ENCODE peak calls at places on chromosomes 11 and 22, in seven cellular contexts. F is cardiac muscle cell; B is CD8-positive, alpha-beta memory T cell; H is left ventricle myocardium inferior; J is HepG2; T is sigmoid colon; W is kidney. O is an unnamed sample. For H3K4me1, the result is how much of the 10 kb centered on the place peaks cover.

GRCh38 chr11:57513911-57514537 is 1.5 kb downstream of the SLC43A1 start:
- DNase-seq in F (peak), W (peak), B (peak), J (no peak), T (peak), H (peak), O (peak)

GRCh38 chr11:61776561-61777075 is 15.8 kb downstream of the TMEM258 start:
- DNase-seq in W (peak), H (no peak), B (peak), T (no peak), F (peak), J (peak), O (no peak)

GRCh38 chr11:122108192-122108799 is 7.7 kb downstream of the BLID start:
- DNase-seq in H (no peak), F (peak), B (no peak), J (peak), W (no peak), T (no peak), O (no peak)

GRCh38 chr11:126061707-126062678 is 673 bp downstream of the CDON start:
- DNase-seq in B (peak), W (peak), F (peak), J (peak), H (peak), T (peak), O (peak)

GRCh38 chr22:24996420-24996952 is 44.0 kb downstream of the KIAA1671 start:
- DNase-seq in B (no peak), T (no peak), J (no peak), H (no peak), F (peak), W (no peak), O (no peak)

GRCh38 chr11:87908086-87908485 is 267.2 kb downstream of the RAB38 start:
- DNase-seq in W (no peak), T (no peak), H (no peak), B (no peak), J (no peak), F (no peak), O (no peak)

GRCh38 chr11:77617892-77618291 is 19.7 kb downstream of the CLNS1A start:
- DNase-seq in B (no peak), F (no peak), J (no peak), W (no peak), T (no peak), H (no peak), O (no peak)

GRCh38 chr11:9615031-9615451 is 41.6 kb downstream of the WEE1 start:
- DNase-seq in F (no peak), T (no peak), J (no peak), W (no peak), H (no peak), B (no peak), O (no peak)

GRCh38 chr11:45752136-45752535 is 52.8 kb upstream of the SLC35C1 start:
- DNase-seq in B (no peak), W (no peak), J (no peak), H (no peak), F (no peak), T (no peak), O (peak)

GRCh38 chr11:57896641-57897145 is 127.0 kb upstream of the OR9Q1 start:
- DNase-seq in B (no peak), J (no peak), F (no peak), T (no peak), H (no peak), W (no peak), O (no peak)

GRCh38 chr11:61854206-61854875 is 26.2 kb downstream of the FADS2 start:
- DNase-seq in B (no peak), T (no peak), W (no peak), J (no peak), F (no peak), H (no peak), O (no peak)

GRCh38 chr11:1160231-1161101 is 2.7 kb downstream of the MUC5AC start:
- DNase-seq in B (no peak), J (no peak), F (no peak), H (peak), W (peak), T (no peak), O (peak)

GRCh38 chr11:48101958-48102357 is 114.7 kb upstream of the OR4B1 start:
- DNase-seq in T (no peak), W (no peak), F (no peak), H (no peak), B (no peak), J (peak), O (no peak)

GRCh38 chr11:65354265-65355012 is at the start of gene TIGD3:
- DNase-seq in H (peak), B (peak), J (peak), T (peak), F (peak), W (peak), O (peak)

GRCh38 chr22:31620756-31621480 is 41.1 kb downstream of the PISD start:
- DNase-seq in B (no peak), T (no peak), W (no peak), H (no peak), F (no peak), J (no peak), O (no peak)

GRCh38 chr11:78220218-78221157 is 31.8 kb downstream of the USP35 start:
- DNase-seq in H (no peak), W (no peak), J (no peak), B (no peak), F (no peak), T (no peak), O (no peak)

GRCh38 chr11:130211781-130212401 is 52.3 kb downstream of the ST14 start:
- DNase-seq in W (peak), T (peak), F (no peak), J (no peak), B (no peak), H (no peak), O (peak)

GRCh38 chr22:35785181-35785923 is 67.7 kb downstream of the APOL5 start:
- DNase-seq in T (no peak), J (no peak), H (no peak), F (no peak), B (no peak), W (no peak), O (no peak)

GRCh38 chr22:46931414-46931813 is 169.0 kb downstream of the TBC1D22A start:
- DNase-seq in H (no peak), T (no peak), J (no peak), F (no peak), B (no peak), W (no peak), O (no peak)

GRCh38 chr11:60197442-60197841 is 14.6 kb upstream of the MS4A6A start:
- DNase-seq in H (no peak), T (no peak), W (no peak), F (no peak), B (no peak), J (no peak), O (no peak)

GRCh38 chr11:61795459-61795858 is 2.7 kb downstream of the FEN1 start:
- DNase-seq in J (no peak), H (no peak), T (no peak), W (no peak), B (no peak), F (no peak), O (peak)

GRCh38 chr22:19478086-19478392 is 954 bp downstream of the UFD1 start:
- DNase-seq in F (no peak), J (no peak), H (no peak), B (no peak), W (no peak), T (no peak), O (no peak)

GRCh38 chr11:75557649-75558494 is 4.2 kb upstream of the SERPINH1 start:
- DNase-seq in J (no peak), T (peak), W (peak), H (no peak), F (no peak), B (no peak), O (no peak)

GRCh38 chr11:113446112-113446511 is 29.1 kb downstream of the DRD2 start:
- DNase-seq in F (no peak), T (no peak), B (no peak), J (no peak), W (no peak), H (no peak), O (no peak)

GRCh38 chr11:92222701-92223100 is 1.9 kb upstream of the FAT3 start:
- DNase-seq in H (no peak), T (no peak), W (no peak), J (no peak), B (no peak), F (no peak), O (no peak)

GRCh38 chr11:62394825-62395538 is 23.9 kb upstream of the SCGB1A1 start:
- DNase-seq in T (peak), J (peak), F (peak), B (peak), H (peak), W (peak), O (peak)

GRCh38 chr22:40216041-40216756 is 38.5 kb downstream of the TNRC6B start:
- DNase-seq in F (no peak), T (no peak), H (no peak), J (no peak), W (no peak), B (peak), O (no peak)

GRCh38 chr22:46352691-46353386 is 17.3 kb downstream of the TRMU start:
- DNase-seq in F (no peak), H (peak), J (no peak), T (no peak), W (peak), B (no peak), O (peak)

GRCh38 chr11:60946601-60947265 is 5.2 kb downstream of the SLC15A3 start:
- DNase-seq in B (no peak), F (no peak), H (no peak), J (no peak), W (no peak), T (no peak), O (no peak)

GRCh38 chr22:48301421-48301820 is 1526.3 kb downstream of the BRD1 start:
- DNase-seq in W (no peak), J (no peak), B (no peak), T (no peak), F (no peak), H (no peak), O (no peak)

GRCh38 chr22:40215266-40215665 is 37.5 kb downstream of the TNRC6B start:
- DNase-seq in F (no peak), B (no peak), W (no peak), H (peak), J (no peak), T (no peak), O (no peak)

GRCh38 chr11:6472934-6473333 is 807 bp downstream of the TRIM3 start:
- DNase-seq in W (no peak), H (no peak), J (no peak), T (no peak), F (no peak), B (no peak), O (no peak)

GRCh38 chr22:19376971-19377370 is 54.6 kb downstream of the HIRA start:
- DNase-seq in H (no peak), T (peak), J (no peak), F (no peak), W (no peak), B (no peak), O (no peak)

GRCh38 chr11:61947486-61948210 is 2.5 kb upstream of the BEST1 start:
- DNase-seq in T (peak), B (peak), W (peak), F (peak), J (peak), H (peak), O (peak)

GRCh38 chr11:133918606-133919260 is 38.0 kb downstream of the IGSF9B start:
- DNase-seq in J (no peak), T (no peak), B (no peak), F (no peak), W (peak), H (no peak), O (no peak)

GRCh38 chr11:133919330-133920108 is 37.2 kb downstream of the IGSF9B start:
- DNase-seq in F (no peak), J (no peak), H (no peak), B (no peak), T (no peak), W (no peak), O (no peak)

GRCh38 chr11:133920109-133920990 is 36.4 kb downstream of the IGSF9B start:
- DNase-seq in F (no peak), W (no peak), H (no peak), T (no peak), B (no peak), J (no peak), O (no peak)

GRCh38 chr11:133916790-133917440 is 39.9 kb downstream of the IGSF9B start:
- DNase-seq in H (no peak), B (no peak), W (no peak), F (no peak), J (no peak), T (no peak), O (no peak)

GRCh38 chr11:133917921-133918605 is 38.7 kb downstream of the IGSF9B start:
- DNase-seq in F (no peak), T (no peak), B (no peak), J (no peak), H (no peak), W (peak), O (no peak)
- H3K4me1 ChIP-seq in F (under half), T (under half), B (under half), J (under half), H (under half), W (under half), O (under half)

DNA sequence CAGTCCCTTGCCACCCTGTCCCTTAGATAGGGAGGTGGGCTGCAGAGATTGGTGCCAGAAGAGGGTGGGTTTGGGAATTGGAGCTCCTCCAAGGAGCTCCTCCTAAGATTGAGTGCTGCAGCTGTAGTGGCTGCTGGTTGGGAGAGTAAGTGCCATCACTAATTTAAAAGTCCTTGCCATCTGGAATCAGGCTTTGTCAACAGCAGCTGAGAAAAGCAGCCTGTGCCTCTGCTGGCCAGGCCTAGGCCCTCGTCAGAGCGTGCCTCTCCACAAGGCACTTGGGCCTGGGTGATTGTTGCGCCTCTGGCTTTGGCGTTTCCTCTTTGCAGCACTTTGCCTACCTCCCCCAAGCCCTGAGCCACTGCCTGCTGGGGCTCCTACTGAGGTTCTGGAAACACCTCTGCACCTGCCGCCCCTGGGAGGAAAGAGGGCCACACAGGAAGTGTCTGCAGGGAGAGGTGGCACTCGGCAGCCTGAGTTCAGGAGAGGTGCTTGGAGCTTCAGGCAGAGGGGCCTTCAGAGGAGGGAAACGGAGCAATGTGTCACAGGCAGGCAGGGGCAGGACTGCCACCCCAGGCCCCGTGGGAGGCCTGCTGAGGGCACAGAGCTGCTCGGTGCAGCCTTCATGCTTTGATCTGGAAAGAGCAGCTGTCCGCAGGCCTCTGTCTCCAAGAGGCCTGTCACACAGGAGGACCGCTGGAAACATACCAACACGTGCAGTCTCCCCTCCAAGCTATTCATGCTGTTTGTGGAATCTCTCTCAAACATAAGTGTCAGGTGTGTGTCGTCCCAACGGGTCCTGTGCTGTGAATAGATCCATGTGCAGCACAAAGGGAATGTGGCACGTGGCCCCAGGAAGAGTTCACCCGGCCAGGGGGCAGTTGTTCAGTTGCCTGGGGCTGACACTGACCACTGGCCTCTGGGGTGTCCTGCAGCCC is 61.6 kb upstream of the EMID1 start:
- DNase-seq in H (no peak), F (peak), W (no peak), T (peak), B (no peak), J (no peak), O (no peak)
- H3K27ac ChIP-seq in H (no peak), F (peak), W (no peak), T (no peak), B (no peak), J (no peak), O (no peak)

GRCh38 chr22:39178206-39179111 is 26.0 kb upstream of the CBX7 start:
- DNase-seq in B (no peak), F (no peak), H (no peak), J (no peak), W (no peak), T (no peak), O (peak)

GRCh38 chr22:39180566-39180965 is 28.1 kb upstream of the CBX7 start:
- DNase-seq in J (no peak), B (no peak), T (no peak), F (no peak), H (no peak), W (no peak), O (peak)

GRCh38 chr22:39179841-39180335 is 27.4 kb upstream of the CBX7 start:
- DNase-seq in B (no peak), W (no peak), F (no peak), J (no peak), T (no peak), H (no peak), O (peak)

GRCh38 chr22:39177791-39178190 is 25.3 kb upstream of the CBX7 start:
- DNase-seq in B (no peak), T (no peak), W (no peak), H (peak), F (no peak), J (no peak), O (peak)

GRCh38 chr22:39179401-39179827 is 26.9 kb upstream of the CBX7 start:
- DNase-seq in J (no peak), H (no peak), F (peak), W (no peak), B (no peak), T (no peak), O (peak)
- H3K4me1 ChIP-seq in J (half or more), H (half or more), F (under half), W (under half), B (under half), T (under half), O (half or more)

DNA sequence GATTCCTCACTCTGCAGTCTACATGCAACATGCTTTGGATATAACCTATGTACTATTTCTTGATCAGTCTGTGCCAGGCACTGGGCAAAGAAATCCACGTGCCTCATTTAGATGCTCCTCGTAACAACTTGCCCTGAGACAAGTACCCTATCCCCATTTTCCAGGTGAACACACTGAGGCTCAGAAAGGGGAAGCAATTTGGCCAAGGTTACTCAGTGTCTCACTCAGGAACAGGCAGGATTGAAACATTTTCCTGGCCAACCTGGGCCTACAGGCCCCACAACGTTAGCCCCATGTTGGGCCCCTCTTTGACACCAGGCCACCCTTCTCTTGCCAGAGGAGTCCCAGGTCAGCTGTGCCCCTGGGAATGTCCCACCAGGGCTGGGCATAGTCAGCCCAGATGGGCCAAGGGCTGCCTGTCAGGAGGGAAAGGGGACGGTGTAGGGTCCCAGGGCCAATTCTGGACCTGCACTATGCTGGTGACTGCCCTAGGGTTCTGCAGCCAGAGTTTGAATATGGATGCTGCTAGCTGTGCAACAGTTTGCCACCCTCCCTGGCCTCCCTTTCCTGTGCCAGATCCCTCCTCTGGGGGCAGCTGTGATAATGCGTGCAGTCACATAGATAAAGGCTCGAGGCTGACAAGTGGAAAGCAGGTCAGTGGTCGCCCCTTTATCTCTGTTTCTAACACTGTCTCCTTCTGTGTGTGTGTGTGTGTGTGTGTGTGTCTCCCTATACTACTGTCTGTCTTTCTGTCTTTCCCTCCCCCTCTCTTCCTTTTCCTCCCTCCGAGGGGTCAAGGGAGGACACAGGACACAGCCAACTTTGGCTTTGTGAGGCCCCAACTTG is 10.4 kb upstream of the EMID1 start:
- DNase-seq in B (no peak), J (no peak), T (peak), H (no peak), W (peak), F (peak), O (no peak)
- H3K27ac ChIP-seq in B (peak), J (no peak), T (no peak), H (no peak), W (no peak), F (peak), O (peak)

DNA sequence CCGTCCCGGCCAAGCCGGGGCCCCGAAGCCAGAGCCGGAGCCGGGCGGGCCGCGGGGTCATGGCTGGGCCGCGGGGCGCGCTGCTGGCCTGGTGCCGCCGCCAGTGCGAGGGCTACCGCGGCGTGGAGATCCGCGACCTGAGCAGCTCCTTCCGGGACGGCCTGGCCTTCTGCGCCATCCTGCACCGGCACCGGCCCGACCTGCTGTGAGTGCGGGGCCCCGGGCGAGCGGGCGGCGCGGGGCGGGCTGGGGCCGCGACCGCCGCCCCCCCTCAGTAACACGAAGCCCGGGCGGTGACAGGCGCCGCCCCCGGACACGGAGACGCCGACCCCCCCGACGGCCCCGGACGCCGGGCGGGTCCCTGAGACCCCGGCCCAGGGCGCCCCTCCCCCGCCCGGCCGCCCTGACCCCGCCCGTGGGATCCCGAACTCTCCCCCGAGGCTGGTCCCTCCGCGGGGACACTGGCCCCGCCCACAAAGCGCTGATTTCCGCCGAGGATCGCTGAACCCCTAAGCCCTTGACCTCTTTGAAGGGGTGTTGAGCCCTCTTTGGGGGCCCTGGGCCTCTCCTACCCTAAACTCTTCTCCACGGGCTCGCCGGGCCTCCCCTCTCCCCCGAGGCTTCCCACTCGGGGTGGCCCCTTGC is 389 bp downstream of the MICALL1 start:
- DNase-seq in F (peak), H (peak), J (no peak), W (peak), B (peak), T (peak), O (peak)
- H3K4me1 ChIP-seq in F (under half), H (half or more), J (under half), W (under half), B (under half), T (under half), O (under half)

O was measured in spleen.